ENCODE peak calls at places on chromosomes 11 and 22, in four cellular contexts. P, S, E and O are unnamed samples.

GRCh38 chr11:57762235-57762866 is 749 bp downstream of the CTNND1 start:
- DNase-seq in S (no peak), P (no peak), E (no peak), O (peak)

GRCh38 chr11:102603091-102603490 is 22.0 kb downstream of the MMP20 start:
- DNase-seq in E (no peak), P (peak), S (no peak), O (no peak)

GRCh38 chr11:19218801-19219460 is 17.1 kb upstream of the CSRP3 start:
- DNase-seq in P (no peak), E (no peak), S (no peak), O (no peak)

GRCh38 chr22:43923191-43923590 is 414 bp upstream of the PNPLA3 start:
- DNase-seq in P (no peak), E (no peak), S (no peak), O (no peak)

GRCh38 chr11:1194231-1194976 is 28.5 kb upstream of the MUC5B start:
- DNase-seq in P (no peak), E (no peak), S (no peak), O (no peak)

GRCh38 chr11:76672431-76673163 is 2.0 kb upstream of the LRRC32 start:
- DNase-seq in S (no peak), P (no peak), E (peak), O (no peak)

GRCh38 chr22:30694638-30695350 is at the start of gene OSBP2:
- DNase-seq in P (no peak), S (peak), E (no peak), O (peak)

GRCh38 chr11:58057481-58057880 is 26.7 kb downstream of the OR6Q1 start:
- DNase-seq in S (no peak), E (no peak), P (no peak), O (no peak)

GRCh38 chr11:134346101-134346975 is 14.6 kb downstream of the GLB1L2 start:
- DNase-seq in S (no peak), P (no peak), E (no peak), O (no peak)

GRCh38 chr11:121249039-121249663 is 43.4 kb upstream of the SC5D start:
- DNase-seq in S (peak), E (no peak), P (peak), O (peak)

GRCh38 chr22:20524004-20524481 is 16.6 kb downstream of the MED15 start:
- DNase-seq in E (peak), S (peak), P (peak), O (peak)

GRCh38 chr11:45936655-45937054 is 14.2 kb downstream of the LARGE2 start:
- DNase-seq in E (no peak), P (no peak), S (no peak), O (no peak)

GRCh38 chr11:62012451-62013265 is 45.2 kb upstream of the FTH1 start:
- DNase-seq in E (no peak), P (peak), S (no peak), O (no peak)

GRCh38 chr22:47045691-47046410 is 283.4 kb downstream of the TBC1D22A start:
- DNase-seq in S (no peak), E (no peak), P (no peak), O (no peak)

GRCh38 chr11:64870176-64870892 is 8.1 kb downstream of the EHD1 start:
- DNase-seq in P (peak), S (peak), E (no peak), O (no peak)

GRCh38 chr22:46737976-46738641 is at the start of gene CERK:
- DNase-seq in P (peak), E (no peak), S (peak), O (peak)

GRCh38 chr11:115606223-115607220 is 102.3 kb upstream of the CADM1 start:
- DNase-seq in P (no peak), E (no peak), S (no peak), O (no peak)

GRCh38 chr11:121582296-121582695 is 129.5 kb upstream of the SORL1-AS1 start:
- DNase-seq in P (peak), S (no peak), E (no peak), O (no peak)

GRCh38 chr22:31081963-31082605 is 966 bp downstream of the SMTN start:
- DNase-seq in S (no peak), P (no peak), E (no peak), O (no peak)

GRCh38 chr11:119336744-119337469 is 2.6 kb downstream of the RNF26 start:
- DNase-seq in E (no peak), S (no peak), P (no peak), O (no peak)

GRCh38 chr11:68379216-68379615 is 66.8 kb downstream of the LRP5 start:
- DNase-seq in P (no peak), S (no peak), E (no peak), O (no peak)

GRCh38 chr11:64959498-64959897 is 12.4 kb downstream of the MAJIN start:
- DNase-seq in E (no peak), P (no peak), S (no peak), O (no peak)

GRCh38 chr11:96254087-96254486 is 88.9 kb downstream of the MAML2 start:
- DNase-seq in E (peak), P (peak), S (no peak), O (no peak)
- TF ChIP-seq FOXK2 in E (no peak), P (no peak), S (no peak), O (no peak)

GRCh38 chr22:28728002-28728401 is 13.6 kb downstream of the CHEK2 start:
- DNase-seq in S (no peak), P (no peak), E (no peak), O (no peak)

GRCh38 chr22:28730146-28730545 is 11.5 kb downstream of the CHEK2 start:
- DNase-seq in E (no peak), S (no peak), P (no peak), O (no peak)

GRCh38 chr22:28734393-28734792 is 7.2 kb downstream of the CHEK2 start:
- DNase-seq in P (no peak), E (no peak), S (no peak), O (no peak)

GRCh38 chr22:28728621-28729313 is 12.9 kb downstream of the CHEK2 start:
- DNase-seq in S (no peak), P (no peak), E (no peak), O (no peak)
- TF ChIP-seq FOXK2 in S (no peak), P (no peak), E (no peak), O (no peak)

GRCh38 chr22:17086301-17086700 is 1.5 kb downstream of the IL17RA start:
- DNase-seq in E (no peak), P (no peak), S (no peak), O (no peak)

GRCh38 chr22:17086750-17087149 is 1.9 kb downstream of the IL17RA start:
- DNase-seq in P (no peak), E (no peak), S (no peak), O (no peak)

GRCh38 chr22:17084554-17085276 is at the start of gene IL17RA:
- DNase-seq in S (peak), P (peak), E (peak), O (peak)

GRCh38 chr22:17083811-17084540 is 824 bp upstream of the IL17RA start:
- DNase-seq in E (no peak), P (no peak), S (no peak), O (no peak)

DNA sequence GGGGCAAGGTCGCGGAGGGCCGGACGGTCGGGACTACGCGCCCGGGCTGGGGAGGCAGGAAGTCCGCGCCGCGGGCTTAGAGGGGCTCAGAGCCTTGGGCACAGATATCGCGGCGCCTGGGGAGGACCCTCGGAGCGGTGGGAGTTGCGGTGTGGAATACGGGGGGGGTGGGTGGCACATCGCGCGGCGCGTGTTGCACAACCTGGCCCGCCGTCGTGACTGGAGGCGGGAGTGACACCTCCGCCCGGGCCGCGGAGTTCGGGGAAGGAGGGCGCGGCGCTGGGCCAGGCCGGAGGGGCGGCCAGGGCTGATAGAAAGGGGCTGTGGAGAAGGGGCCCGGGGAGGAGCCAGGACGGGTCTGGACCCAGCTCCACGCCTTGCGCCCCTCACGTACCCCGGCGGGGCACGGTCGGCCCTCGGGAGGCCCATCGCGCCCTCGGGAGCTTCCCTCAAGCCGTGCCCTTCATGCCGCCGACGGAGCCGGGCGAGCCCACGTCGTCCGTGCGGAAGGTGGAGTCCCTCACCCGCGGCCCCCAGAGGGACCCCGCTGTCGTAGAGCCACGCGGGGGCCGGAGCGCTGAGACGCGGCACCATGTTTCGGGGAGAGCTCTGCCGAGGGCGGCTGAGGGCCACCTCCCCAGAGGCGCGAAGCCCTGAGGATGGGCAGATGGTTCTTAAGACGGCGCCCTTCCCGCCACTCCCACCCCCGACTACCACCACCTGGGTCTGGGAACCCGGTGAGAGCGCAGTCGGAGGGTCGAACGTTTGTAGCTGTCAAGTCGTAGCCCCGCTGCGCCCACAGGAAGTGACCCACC is 684 bp downstream of the IL17RA start:
- DNase-seq in S (peak), E (no peak), P (no peak), O (peak)
- TF ChIP-seq FOXK2 in S (no peak), E (no peak), P (no peak), O (no peak)

GRCh38 chr11:12008790-12009616 is 577 bp upstream of the DKK3 start:
- DNase-seq in P (no peak), S (peak), E (no peak), O (peak)
- TF ChIP-seq FOXK2 in P (no peak), S (no peak), E (no peak), O (no peak)

GRCh38 chr22:49925525-49926128 is 7.2 kb downstream of the CRELD2 start:
- DNase-seq in S (no peak), E (peak), P (no peak), O (no peak)
- TF ChIP-seq FOXK2 in S (no peak), E (no peak), P (no peak), O (no peak)

GRCh38 chr22:48477031-48477721 is 1350.5 kb downstream of the BRD1 start:
- DNase-seq in S (no peak), P (no peak), E (no peak), O (no peak)

GRCh38 chr22:48476599-48476998 is 1351.1 kb downstream of the BRD1 start:
- DNase-seq in S (no peak), E (no peak), P (no peak), O (no peak)

GRCh38 chr22:48478529-48479265 is 1349.0 kb downstream of the BRD1 start:
- DNase-seq in P (no peak), E (no peak), S (no peak), O (no peak)

GRCh38 chr22:48475661-48476345 is 1351.9 kb downstream of the BRD1 start:
- DNase-seq in S (no peak), E (no peak), P (no peak), O (no peak)

GRCh38 chr22:48478124-48478523 is 1349.5 kb downstream of the BRD1 start:
- DNase-seq in S (no peak), P (no peak), E (no peak), O (no peak)
- TF ChIP-seq FOXK2 in S (no peak), P (no peak), E (no peak), O (no peak)

GRCh38 chr11:28105869-28106268 is 2.1 kb downstream of the KIF18A start:
- DNase-seq in P (no peak), S (no peak), E (no peak), O (no peak)
- TF ChIP-seq FOXK2 in P (no peak), S (no peak), E (no peak), O (no peak)

GRCh38 chr11:14336507-14337503 is 22.2 kb downstream of the RRAS2 start:
- DNase-seq in E (no peak), S (peak), P (peak), O (no peak)
- TF ChIP-seq FOXK2 in E (no peak), S (peak), P (no peak), O (no peak)